ENCODE peak calls at places on chromosomes 6 and 20, in eight cellular contexts. I is glutamatergic neuron; L is lower leg skin; H is putamen; E is effector memory CD4-positive, alpha-beta T cell; T is KBM-7; J is type B pancreatic cell; U is stimulated activated naive B cell treated with anti-CD40 and anti-IgM and Interleukin-4, amounts not matched to agents 10 μg/mL and 1 μg/mL and 100 μg/mL, for 72 hours. M is an unnamed sample.

GRCh38 chr6:3389390-3390167 is 67.3 kb downstream of the SLC22A23 start:
- DNase-seq in T (no peak), I (no peak), E (no peak), H (peak; percentile 64), U (no peak), L (peak; percentile 68), J (no peak), M (no peak)

GRCh38 chr20:39877792-39878191 is 811.2 kb downstream of the MAFB start:
- DNase-seq in J (no peak), L (no peak), H (no peak), T (no peak), U (no peak), I (no peak), E (no peak), M (no peak)

GRCh38 chr20:22890605-22891300 is 144.4 kb upstream of the SSTR4 start:
- DNase-seq in I (no peak), L (no peak), J (no peak), E (no peak), T (no peak), H (no peak), U (no peak), M (no peak)

GRCh38 chr6:2376429-2377355 is 131.3 kb upstream of the GMDS start:
- DNase-seq in T (no peak), L (no peak), I (no peak), J (no peak), H (no peak), E (no peak), U (no peak), M (no peak)

GRCh38 chr20:32536861-32537656 is 48.1 kb downstream of the NOL4L start:
- DNase-seq in I (peak; percentile 58), L (no peak), E (peak; percentile 58), U (no peak), H (no peak), T (no peak), J (no peak), M (peak; percentile 62)

GRCh38 chr6:75151013-75151412 is 54.8 kb downstream of the COL12A1 start:
- DNase-seq in L (no peak), I (no peak), J (no peak), T (no peak), U (no peak), H (no peak), E (no peak), M (no peak)

GRCh38 chr20:32289661-32290431 is 12.4 kb downstream of the KIF3B start:
- DNase-seq in U (no peak), L (no peak), E (no peak), T (no peak), J (no peak), H (no peak), I (no peak), M (no peak)

GRCh38 chr6:170035896-170036295 is 255.0 kb downstream of the DLL1 start:
- DNase-seq in L (no peak), H (no peak), U (no peak), T (no peak), J (peak; percentile 51), E (no peak), I (peak; percentile 10), M (no peak)

GRCh38 chr6:108518714-108519576 is 41.8 kb upstream of the FOXO3 start:
- DNase-seq in L (no peak), U (no peak), I (peak; percentile 27), E (no peak), H (no peak), T (peak; percentile 56), J (no peak), M (no peak)

GRCh38 chr20:52103469-52103910 is 88.1 kb downstream of the ZFP64 start:
- DNase-seq in I (no peak), L (peak; percentile 41), U (no peak), J (no peak), H (no peak), T (no peak), E (no peak), M (no peak)

GRCh38 chr6:26501482-26501986 is 1.4 kb downstream of the BTN1A1 start:
- DNase-seq in U (peak; percentile 10), J (no peak), H (no peak), T (no peak), L (peak; percentile 18), E (no peak), I (peak; percentile 47), M (peak; percentile 17)

GRCh38 chr6:107713214-107713962 is 110.7 kb downstream of the SCML4 start:
- DNase-seq in U (peak; percentile 21), J (no peak), T (peak; percentile 26), E (no peak), L (no peak), H (no peak), I (no peak), M (no peak)

GRCh38 chr20:37108676-37109075 is 12.9 kb upstream of the RBL1 start:
- DNase-seq in H (no peak), E (no peak), U (no peak), T (no peak), J (no peak), I (no peak), L (no peak), M (no peak)

GRCh38 chr6:70547313-70547712 is 19.4 kb upstream of the SDHAF4 start:
- DNase-seq in U (no peak), J (no peak), T (peak; percentile 9), E (no peak), I (no peak), H (no peak), L (no peak), M (no peak)

M was measured in T-helper 9 cell.